ENCODE peak calls at places on chromosomes 6 and 20, in seven cellular contexts. L is tibial nerve, C is stomach, H is Peyer's patch, G is A549, E is breast epithelium, R is K562. W is an unnamed sample. For H3K4me1, the result is how much of the 10 kb centered on the place peaks cover.

GRCh38 chr6:157107571-157107914 is 215.8 kb downstream of the TMEM242 start:
- DNase-seq in L (no peak), C (no peak), H (no peak), G (no peak), E (no peak), R (no peak), W (no peak)

GRCh38 chr20:52105045-52105572 is 86.5 kb downstream of the ZFP64 start:
- DNase-seq in L (no peak), C (no peak), H (no peak), G (peak), E (no peak), R (no peak), W (peak)

GRCh38 chr20:1298166-1298565 is 30.8 kb downstream of the SDCBP2 start:
- DNase-seq in L (no peak), C (no peak), H (no peak), G (no peak), E (no peak), R (no peak), W (no peak)

GRCh38 chr6:154653853-154654252 is 79.4 kb upstream of the SCAF8 start:
- DNase-seq in L (no peak), C (no peak), H (no peak), G (peak), E (no peak), R (no peak), W (peak)

GRCh38 chr20:574297-574942 is 30.8 kb upstream of the CSNK2A1 start:
- DNase-seq in L (no peak), C (no peak), H (peak), G (no peak), E (no peak), R (no peak), W (no peak)

GRCh38 chr6:170043881-170044790 is 246.7 kb downstream of the DLL1 start:
- DNase-seq in L (no peak), C (no peak), H (no peak), G (no peak), E (no peak), R (no peak), W (no peak)

GRCh38 chr6:82959385-82959941 is 106.2 kb downstream of the UBE3D start:
- DNase-seq in L (no peak), C (no peak), H (no peak), G (no peak), E (no peak), R (no peak), W (no peak)

GRCh38 chr20:39795401-39796272 is 833.5 kb downstream of the DHX35 start:
- DNase-seq in L (no peak), C (no peak), H (no peak), G (no peak), E (no peak), R (no peak), W (peak)

GRCh38 chr6:44671333-44671732 is 283.8 kb downstream of the CDC5L start:
- DNase-seq in L (no peak), C (no peak), H (no peak), G (no peak), E (no peak), R (no peak), W (no peak)

GRCh38 chr20:17622086-17622850 is 52.4 kb downstream of the DSTN start:
- DNase-seq in L (no peak), C (peak), H (peak), G (no peak), E (peak), R (no peak), W (no peak)

GRCh38 chr6:41958022-41958856 is 16.6 kb upstream of the CCND3 start:
- DNase-seq in L (no peak), C (no peak), H (no peak), G (no peak), E (no peak), R (no peak), W (no peak)

GRCh38 chr6:32668226-32668747 is 1.8 kb upstream of the HLA-DQB1 start:
- DNase-seq in L (peak), C (peak), H (peak), G (no peak), E (no peak), R (no peak), W (peak)

GRCh38 chr20:53216856-53217576 is 244.9 kb downstream of the TSHZ2 start:
- DNase-seq in L (peak), C (peak), H (peak), G (peak), E (peak), R (peak), W (peak)

GRCh38 chr6:72665599-72665998 is 43.7 kb downstream of the KCNQ5 start:
- DNase-seq in L (no peak), C (no peak), H (no peak), G (no peak), E (no peak), R (no peak), W (no peak)

GRCh38 chr20:51042064-51042463 is 19.2 kb upstream of the KCNG1 start:
- DNase-seq in L (no peak), C (no peak), H (peak), G (no peak), E (peak), R (no peak), W (no peak)

GRCh38 chr20:18727032-18727508 is 86.5 kb upstream of the SCP2D1 start:
- DNase-seq in L (no peak), C (no peak), H (no peak), G (no peak), E (no peak), R (no peak), W (peak)

GRCh38 chr20:19923762-19924161 is 93.4 kb upstream of the NAA20 start:
- DNase-seq in L (no peak), C (no peak), H (no peak), G (no peak), E (no peak), R (no peak), W (no peak)

GRCh38 chr20:19920388-19921138 is 96.6 kb upstream of the NAA20 start:
- DNase-seq in L (no peak), C (no peak), H (no peak), G (no peak), E (no peak), R (no peak), W (no peak)

GRCh38 chr20:19918965-19919329 is 98.2 kb upstream of the NAA20 start:
- DNase-seq in L (no peak), C (no peak), H (no peak), G (no peak), E (no peak), R (no peak), W (no peak)

GRCh38 chr20:19922716-19923115 is 94.4 kb upstream of the NAA20 start:
- DNase-seq in L (no peak), C (no peak), H (peak), G (no peak), E (no peak), R (no peak), W (no peak)

DNA sequence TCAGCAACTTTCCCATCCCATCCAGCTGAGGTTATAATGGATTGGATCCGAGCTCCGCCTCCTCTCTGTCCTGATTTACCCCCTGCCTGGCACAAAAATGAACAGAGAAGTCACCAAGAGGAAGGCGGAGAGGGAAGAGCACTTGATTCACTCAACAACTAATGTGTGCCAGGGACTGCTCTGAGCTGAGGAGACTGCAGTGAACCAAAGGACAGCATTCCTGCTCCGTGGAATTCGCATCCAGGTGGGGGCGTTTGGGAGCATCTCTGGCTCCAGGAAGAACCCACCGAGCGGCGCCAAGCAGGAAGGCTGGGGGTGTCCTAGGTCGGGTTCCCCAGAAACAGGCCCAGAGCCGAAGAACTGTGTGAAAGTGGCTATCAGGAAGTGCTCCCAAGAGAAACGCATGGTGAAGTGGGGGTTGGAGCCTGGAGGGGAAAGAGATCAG is 95.8 kb upstream of the NAA20 start:
- DNase-seq in L (no peak), C (no peak), H (no peak), G (no peak), E (no peak), R (no peak), W (no peak)
- TF ChIP-seq CTCF in L (no peak), C (no peak), H (no peak), G (no peak), E (no peak), R (no peak), W (no peak)

GRCh38 chr6:136425793-136426192 is 124.4 kb downstream of the MAP7 start:
- DNase-seq in L (no peak), C (no peak), H (no peak), G (no peak), E (no peak), R (no peak), W (no peak)
- H3K4me1 ChIP-seq in L (under half), C (under half), H (under half), G (half or more), E (under half), R (half or more), W (under half)

GRCh38 chr6:131846023-131846663 is 38.3 kb downstream of the ENPP1 start:
- DNase-seq in L (no peak), C (no peak), H (no peak), G (no peak), E (no peak), R (no peak), W (no peak)

GRCh38 chr6:131846905-131847304 is 39.1 kb downstream of the ENPP1 start:
- DNase-seq in L (no peak), C (no peak), H (no peak), G (no peak), E (no peak), R (no peak), W (peak)

GRCh38 chr6:131843768-131844167 is 35.9 kb downstream of the ENPP1 start:
- DNase-seq in L (no peak), C (no peak), H (no peak), G (no peak), E (no peak), R (no peak), W (no peak)

GRCh38 chr6:131840936-131841583 is 33.2 kb downstream of the ENPP1 start:
- DNase-seq in L (no peak), C (no peak), H (no peak), G (no peak), E (no peak), R (no peak), W (no peak)

GRCh38 chr6:131844243-131844841 is 36.5 kb downstream of the ENPP1 start:
- DNase-seq in L (no peak), C (no peak), H (no peak), G (peak), E (no peak), R (no peak), W (no peak)
- TF ChIP-seq POLR2A in L (no peak), C (no peak), H (no peak), G (no peak), E (no peak), R (no peak), W (no peak)

GRCh38 chr20:45813489-45813888 is 1.0 kb downstream of the UBE2C start:
- DNase-seq in L (no peak), C (no peak), H (no peak), G (no peak), E (no peak), R (no peak), W (no peak)

GRCh38 chr20:45810191-45810590 is 2.3 kb upstream of the UBE2C start:
- DNase-seq in L (no peak), C (no peak), H (no peak), G (no peak), E (no peak), R (peak), W (no peak)

GRCh38 chr20:45813006-45813340 is 529 bp downstream of the UBE2C start:
- DNase-seq in L (no peak), C (no peak), H (no peak), G (no peak), E (no peak), R (no peak), W (no peak)

GRCh38 chr20:45814314-45814713 is 1.9 kb downstream of the UBE2C start:
- DNase-seq in L (no peak), C (no peak), H (no peak), G (no peak), E (no peak), R (no peak), W (no peak)

DNA sequence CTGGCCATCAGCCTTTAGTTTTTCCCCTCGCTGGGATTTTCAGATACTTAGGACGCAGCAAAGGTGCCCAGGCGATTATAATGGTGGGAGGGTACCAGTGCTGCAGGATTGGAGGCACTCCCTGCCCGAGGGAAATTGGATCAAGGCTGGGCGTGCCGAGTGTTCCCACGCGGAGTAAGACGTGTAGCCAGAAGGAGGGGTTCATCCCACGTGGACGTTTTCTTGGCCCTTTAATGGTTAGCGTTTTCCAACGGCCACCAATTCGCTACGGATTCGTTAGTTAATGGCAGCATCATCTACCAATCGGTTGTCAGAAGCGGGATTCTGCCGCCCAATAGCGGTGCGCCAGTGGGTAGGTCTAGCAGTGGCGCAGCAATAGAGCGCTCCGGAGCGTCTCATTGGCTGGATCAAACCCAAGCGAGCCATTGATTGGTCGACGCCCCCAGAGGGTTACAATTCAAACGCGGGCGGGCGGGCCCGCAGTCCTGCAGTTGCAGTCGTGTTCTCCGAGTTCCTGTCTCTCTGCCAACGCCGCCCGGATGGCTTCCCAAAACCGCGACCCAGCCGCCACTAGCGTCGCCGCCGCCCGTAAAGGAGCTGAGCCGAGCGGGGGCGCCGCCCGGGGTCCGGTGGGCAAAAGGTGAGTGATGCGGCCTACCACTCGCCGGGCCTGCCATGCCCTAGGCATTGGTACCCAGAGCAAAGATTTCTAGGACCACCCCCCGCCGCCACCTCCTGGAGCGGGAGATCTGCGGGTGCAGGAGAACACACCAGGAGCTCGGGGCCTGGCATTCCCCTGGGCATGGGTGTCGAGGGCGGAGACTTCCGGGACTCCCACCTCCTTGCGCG is at the start of gene UBE2C:
- DNase-seq in L (peak), C (peak), H (peak), G (peak), E (peak), R (no peak), W (peak)
- TF ChIP-seq CTCF in L (no peak), C (no peak), H (no peak), G (no peak), E (no peak), R (no peak), W (no peak)

DNA sequence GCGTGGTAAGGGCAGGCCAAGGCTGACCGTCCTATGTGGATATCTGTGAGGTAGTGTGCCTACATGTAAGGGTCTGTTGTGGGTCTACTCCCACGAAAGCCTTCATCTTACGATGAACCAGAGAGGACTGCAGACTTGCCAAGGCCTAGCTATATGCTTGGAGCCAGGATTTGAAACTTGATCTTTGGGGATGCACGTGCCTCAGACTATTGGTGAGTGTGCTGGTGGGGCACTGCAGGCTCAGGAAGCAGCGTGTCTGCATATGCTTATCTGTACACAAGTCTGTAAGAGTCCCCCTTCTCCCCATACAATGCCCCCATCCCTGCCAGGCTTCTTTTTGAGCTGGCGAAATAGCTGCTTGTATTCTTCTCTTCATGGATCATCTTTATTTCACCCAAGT is 17.9 kb downstream of the PLCG1 start:
- DNase-seq in L (no peak), C (no peak), H (no peak), G (no peak), E (no peak), R (no peak), W (no peak)
- H3K4me1 ChIP-seq in L (half or more), C (half or more), H (under half), G (under half), E (under half), R (under half), W (half or more)

W was measured in thyroid gland.